ENCODE peak calls at places on chromosomes 3 and 15, in five cellular contexts. K is ACHN; I is mammary epithelial cell; U is ELR; Z is activated T-helper 1 cell treated with anti-CD3 and anti-CD28 coated beads, Interleukin-2, amount 50 U/mL, for 16 hours. Y is an unnamed sample.

GRCh38 chr15:96268421-96269204 is 61.9 kb upstream of the NR2F2 start:
- DNase-seq in K (peak), I (peak), U (peak), Z (no peak), Y (peak)

GRCh38 chr15:69554321-69554961 is 101.8 kb downstream of the RPLP1 start:
- DNase-seq in K (no peak), I (no peak), U (no peak), Z (no peak), Y (no peak)

GRCh38 chr15:75640483-75641175 is 605 bp upstream of the IMP3 start:
- DNase-seq in K (peak), I (peak), U (peak), Z (peak), Y (peak)

GRCh38 chr3:11713171-11713570 is 69.5 kb upstream of the VGLL4 start:
- DNase-seq in K (no peak), I (peak), U (no peak), Z (no peak), Y (no peak)

GRCh38 chr3:125023833-125024560 is 31.8 kb downstream of the HEG1 start:
- DNase-seq in K (no peak), I (no peak), U (no peak), Z (no peak), Y (no peak)

GRCh38 chr15:100199711-100200286 is 142.0 kb downstream of the ADAMTS17 start:
- DNase-seq in K (no peak), I (no peak), U (no peak), Z (no peak), Y (no peak)

GRCh38 chr15:55615445-55615844 is 27.3 kb upstream of the PYGO1 start:
- DNase-seq in K (no peak), I (no peak), U (no peak), Z (no peak), Y (no peak)

GRCh38 chr3:94036909-94037507 is 8.6 kb upstream of the STX19 start:
- DNase-seq in K (peak), I (peak), U (peak), Z (no peak), Y (peak)

GRCh38 chr3:64575211-64575844 is 112.5 kb downstream of the ADAMTS9 start:
- DNase-seq in K (peak), I (peak), U (peak), Z (no peak), Y (peak)

GRCh38 chr15:34987982-34988873 is at the start of gene ZNF770:
- DNase-seq in K (peak), I (peak), U (peak), Z (peak), Y (peak)

GRCh38 chr3:130395916-130396315 is 50.4 kb downstream of the COL6A5 start:
- DNase-seq in K (peak), I (peak), U (peak), Z (no peak), Y (peak)

GRCh38 chr15:50890751-50891150 is 17.7 kb upstream of the AP4E1 start:
- DNase-seq in K (no peak), I (no peak), U (peak), Z (no peak), Y (no peak)

GRCh38 chr3:16183601-16184270 is 9.3 kb downstream of the GALNT15 start:
- DNase-seq in K (peak), I (peak), U (peak), Z (no peak), Y (no peak)

GRCh38 chr15:31264534-31265089 is 62.0 kb upstream of the KLF13 start:
- DNase-seq in K (no peak), I (no peak), U (no peak), Z (no peak), Y (no peak)

GRCh38 chr15:98063311-98063710 is 102.8 kb downstream of the ARRDC4 start:
- DNase-seq in K (no peak), I (no peak), U (no peak), Z (no peak), Y (no peak)

GRCh38 chr15:58487724-58488120 is 55.9 kb downstream of the LIPC start:
- DNase-seq in K (no peak), I (no peak), U (no peak), Z (no peak), Y (no peak)

GRCh38 chr15:76274226-76274625 is 37.0 kb downstream of the ETFA start:
- DNase-seq in K (no peak), I (no peak), U (no peak), Z (no peak), Y (no peak)

GRCh38 chr15:52463638-52464037 is 65.0 kb downstream of the MYO5A start:
- DNase-seq in K (peak), I (peak), U (peak), Z (no peak), Y (no peak)

GRCh38 chr3:53229606-53230005 is 26.2 kb downstream of the TKT start:
- DNase-seq in K (no peak), I (no peak), U (no peak), Z (no peak), Y (no peak)

GRCh38 chr15:67165653-67166260 is 88.7 kb downstream of the AAGAB start:
- DNase-seq in K (no peak), I (no peak), U (no peak), Z (no peak), Y (peak)

Y was measured in A673.